ENCODE peak calls at places on chromosomes 6 and 20, in eight cellular contexts. P, M, H, J, Q, Y, I and C are unnamed samples.

GRCh38 chr20:49584418-49585382 is 16.8 kb upstream of the PTGIS start:
- DNase-seq in P (no peak), M (no peak), H (no peak), J (no peak), Q (no peak), Y (no peak), I (no peak), C (no peak)

GRCh38 chr6:155154158-155154830 is 109.5 kb upstream of the CLDN20 start:
- DNase-seq in P (no peak), M (no peak), H (no peak), J (peak; percentile 68), Q (no peak), Y (no peak), I (no peak), C (no peak)

GRCh38 chr6:8670792-8671191 is 235.4 kb upstream of the SLC35B3 start:
- DNase-seq in P (no peak), M (no peak), H (no peak), J (no peak), Q (no peak), Y (no peak), I (no peak), C (no peak)

GRCh38 chr6:132466952-132467351 is 46.0 kb downstream of the STX7 start:
- DNase-seq in P (no peak), M (no peak), H (no peak), J (no peak), Q (no peak), Y (no peak), I (no peak), C (no peak)

GRCh38 chr6:55567558-55567957 is 11.4 kb downstream of the HMGCLL1 start:
- DNase-seq in P (no peak), M (no peak), H (no peak), J (no peak), Q (no peak), Y (no peak), I (no peak), C (no peak)

GRCh38 chr20:53949319-53949839 is 121.0 kb downstream of the BCAS1 start:
- DNase-seq in P (no peak), M (no peak), H (peak; percentile 77), J (peak; percentile 34), Q (peak; percentile 51), Y (no peak), I (peak; percentile 41), C (peak; percentile 40)

GRCh38 chr6:16731503-16732018 is 29.7 kb downstream of the ATXN1 start:
- DNase-seq in P (no peak), M (no peak), H (no peak), J (no peak), Q (peak; percentile 41), Y (no peak), I (no peak), C (peak; percentile 49)

GRCh38 chr6:107894821-107895396 is 63.1 kb downstream of the SEC63 start:
- DNase-seq in P (no peak), M (no peak), H (no peak), J (no peak), Q (no peak), Y (no peak), I (no peak), C (no peak)

GRCh38 chr6:49550413-49551125 is at the start of gene C6orf141:
- DNase-seq in P (no peak), M (peak; percentile 42), H (no peak), J (no peak), Q (peak; percentile 66), Y (peak; percentile 13), I (no peak), C (peak; percentile 68)

GRCh38 chr6:43009124-43009523 is 4.6 kb downstream of the MEA1 start:
- DNase-seq in P (peak; percentile 54), M (no peak), H (peak; percentile 65), J (no peak), Q (peak; percentile 32), Y (no peak), I (peak; percentile 42), C (peak; percentile 37)

GRCh38 chr6:43386492-43386891 is 17.0 kb upstream of the ZNF318 start:
- DNase-seq in P (no peak), M (no peak), H (no peak), J (no peak), Q (peak; percentile 46), Y (no peak), I (no peak), C (no peak)

GRCh38 chr6:8857160-8857559 is 421.8 kb upstream of the SLC35B3 start:
- DNase-seq in P (no peak), M (no peak), H (peak; percentile 26), J (no peak), Q (no peak), Y (no peak), I (no peak), C (no peak)

GRCh38 chr20:43516251-43516824 is 8.8 kb downstream of the L3MBTL1 start:
- DNase-seq in P (no peak), M (no peak), H (no peak), J (no peak), Q (no peak), Y (no peak), I (no peak), C (no peak)

GRCh38 chr20:13545755-13546154 is 93.0 kb downstream of the TASP1 start:
- DNase-seq in P (no peak), M (no peak), H (no peak), J (no peak), Q (no peak), Y (no peak), I (no peak), C (no peak)

GRCh38 chr6:13334953-13335352 is 6.6 kb upstream of the TBC1D7 start:
- DNase-seq in P (no peak), M (no peak), H (peak; percentile 45), J (no peak), Q (no peak), Y (no peak), I (no peak), C (no peak)

GRCh38 chr6:105389543-105389942 is 13.3 kb downstream of the PREP start:
- DNase-seq in P (no peak), M (no peak), H (no peak), J (no peak), Q (no peak), Y (no peak), I (no peak), C (no peak)

GRCh38 chr6:18497006-18497405 is 109.9 kb downstream of the RNF144B start:
- DNase-seq in P (no peak), M (no peak), H (no peak), J (no peak), Q (no peak), Y (no peak), I (no peak), C (no peak)

GRCh38 chr6:76532647-76533046 is 460.2 kb upstream of the IMPG1 start:
- DNase-seq in P (no peak), M (no peak), H (no peak), J (no peak), Q (no peak), Y (no peak), I (no peak), C (no peak)

GRCh38 chr6:43163899-43164298 is 7.2 kb upstream of the SRF start:
- DNase-seq in P (no peak), M (no peak), H (no peak), J (no peak), Q (no peak), Y (no peak), I (no peak), C (no peak)

GRCh38 chr6:119020597-119021561 is 57.6 kb downstream of the FAM184A start:
- DNase-seq in P (no peak), M (no peak), H (no peak), J (no peak), Q (no peak), Y (no peak), I (no peak), C (no peak)

GRCh38 chr6:31403283-31403989 is at the start of gene MICA:
- DNase-seq in P (peak; percentile 56), M (peak; percentile 76), H (peak; percentile 93), J (peak; percentile 21), Q (peak; percentile 92), Y (peak; percentile 84), I (peak; percentile 92), C (peak; percentile 92)

GRCh38 chr6:42978487-42978792 is 541 bp downstream of the PEX6 start:
- DNase-seq in P (no peak), M (no peak), H (peak; percentile 60), J (no peak), Q (no peak), Y (no peak), I (no peak), C (peak; percentile 48)

GRCh38 chr6:161917645-161918044 is 643.8 kb upstream of the AGPAT4 start:
- DNase-seq in P (no peak), M (no peak), H (no peak), J (no peak), Q (no peak), Y (no peak), I (no peak), C (no peak)

GRCh38 chr20:58852559-58853271 is at the start of gene GNAS:
- DNase-seq in P (no peak), M (no peak), H (peak; percentile 71), J (no peak), Q (peak; percentile 52), Y (peak; percentile 42), I (peak; percentile 55), C (peak; percentile 73)
- TF ChIP-seq CTCF in P (peak; percentile 30), M (peak; percentile 50), H (peak; percentile 51), J (peak; percentile 77), Q (peak; percentile 58), Y (peak; percentile 14), I (peak; percentile 64), C (peak; percentile 31)

GRCh38 chr6:139369568-139370046 is 4.8 kb downstream of the CITED2 start:
- DNase-seq in P (no peak), M (no peak), H (no peak), J (no peak), Q (peak; percentile 33), Y (no peak), I (no peak), C (peak; percentile 49)
- TF ChIP-seq CTCF in P (peak; percentile 76), M (peak; percentile 93), H (peak; percentile 75), J (peak; percentile 31), Q (peak; percentile 57), Y (peak; percentile 25), I (peak; percentile 83), C (peak; percentile 33)

DNA sequence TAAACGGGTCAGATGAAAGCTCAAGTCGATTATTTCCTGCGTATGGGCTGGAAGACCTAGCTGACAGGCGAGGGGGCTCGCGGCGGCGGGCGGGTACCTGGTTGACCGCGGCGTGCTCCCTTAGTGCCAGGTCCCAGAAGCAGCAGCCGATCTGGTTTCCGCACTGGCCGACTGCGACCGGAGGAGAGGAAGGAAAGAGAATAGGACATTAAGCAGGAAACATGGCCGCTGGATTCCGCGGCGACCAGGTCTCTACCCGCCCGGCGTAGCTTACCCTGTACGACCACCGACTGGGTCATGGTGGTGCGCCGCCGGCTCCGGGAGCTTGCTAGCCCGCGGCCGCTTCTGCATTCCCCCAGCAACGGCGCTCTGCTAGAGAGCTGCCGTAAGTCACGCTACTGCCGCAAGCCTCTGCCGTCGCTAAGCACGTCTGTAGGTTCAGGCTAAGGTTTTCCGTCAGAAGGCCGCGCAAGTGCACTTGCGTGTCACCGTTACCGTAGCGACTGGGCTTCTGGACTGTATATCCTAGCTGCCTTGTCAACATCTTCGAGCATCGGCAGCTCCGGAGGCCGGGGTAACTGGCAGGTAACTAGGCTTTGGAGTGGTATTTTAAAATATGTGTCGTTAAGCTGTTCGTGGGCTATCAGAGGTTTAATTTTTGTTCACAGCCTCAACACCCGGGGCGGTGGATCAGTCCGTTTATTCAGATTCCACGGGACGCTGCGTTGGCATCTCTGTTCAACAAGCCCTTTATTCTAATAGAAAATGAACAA is at the start of the genes FAM229B and TUBE1:
- DNase-seq in P (peak; percentile 95), M (peak; percentile 73), H (peak; percentile 97), J (peak; percentile 93), Q (peak; percentile 89), Y (peak; percentile 88), I (peak; percentile 94), C (peak; percentile 84)
- TF ChIP-seq CTCF in P (peak; percentile 26), M (no peak), H (no peak), J (peak; percentile 7), Q (no peak), Y (no peak), I (no peak), C (no peak)

GRCh38 chr6:90414352-90414751 is 117.7 kb upstream of the BACH2 start:
- DNase-seq in P (no peak), M (no peak), H (no peak), J (no peak), Q (no peak), Y (no peak), I (no peak), C (no peak)
- TF ChIP-seq CTCF in P (no peak), M (no peak), H (no peak), J (no peak), Q (no peak), Y (no peak), I (no peak), C (no peak)